ENCODE peak calls at places on chromosomes 6 and 20, in seven cellular contexts. A, Y, T, C, U, L and H are unnamed samples.

GRCh38 chr6:158765509-158766068 is 53.6 kb downstream of the EZR start:
- DNase-seq in A (no peak), U (no peak), T (no peak), Y (no peak), L (no peak), C (no peak), H (no peak)

GRCh38 chr20:51350941-51351631 is 191.4 kb downstream of the NFATC2 start:
- DNase-seq in A (no peak), T (no peak), L (no peak), U (no peak), Y (no peak), C (peak; percentile 88), H (peak; percentile 88)

GRCh38 chr20:9392892-9393857 is 121.2 kb upstream of the LAMP5 start:
- DNase-seq in A (no peak), C (peak; percentile 83), Y (no peak), L (peak; percentile 62), U (peak; percentile 66), T (peak; percentile 53), H (peak; percentile 86)

GRCh38 chr6:31060162-31060561 is 49.9 kb downstream of the MUC22 start:
- DNase-seq in C (no peak), U (no peak), A (no peak), T (no peak), L (no peak), Y (no peak), H (no peak)

GRCh38 chr6:131125431-131125830 is 9.8 kb upstream of the AKAP7 start:
- DNase-seq in A (no peak), Y (no peak), C (peak; percentile 28), L (no peak), U (no peak), T (no peak), H (no peak)

GRCh38 chr20:53408728-53409157 is 184.9 kb downstream of the ZNF217 start:
- DNase-seq in C (peak; percentile 68), L (no peak), A (no peak), Y (no peak), T (no peak), U (no peak), H (no peak)

GRCh38 chr20:47146703-47147102 is 209.8 kb downstream of the ZMYND8 start:
- DNase-seq in T (no peak), L (peak; percentile 71), U (no peak), A (no peak), Y (peak; percentile 50), C (peak; percentile 63), H (peak; percentile 100)

GRCh38 chr6:21109421-21110178 is 484.0 kb upstream of the SOX4 start:
- DNase-seq in C (peak; percentile 68), Y (peak; percentile 73), L (no peak), U (no peak), A (no peak), T (no peak), H (peak; percentile 98)

GRCh38 chr6:17589402-17590116 is 10.5 kb upstream of the FAM8A1 start:
- DNase-seq in A (no peak), Y (peak; percentile 78), C (peak; percentile 96), L (no peak), U (no peak), T (no peak), H (peak; percentile 92)

GRCh38 chr20:46218656-46219055 is 89.6 kb downstream of the CDH22 start:
- DNase-seq in A (no peak), C (no peak), L (no peak), T (no peak), Y (no peak), U (no peak), H (no peak)

GRCh38 chr20:19697415-19697814 is 60.6 kb upstream of the RIN2 start:
- DNase-seq in A (no peak), Y (no peak), U (no peak), L (no peak), C (no peak), T (no peak), H (no peak)

GRCh38 chr6:16238057-16238657 is at the start of gene GMPR:
- DNase-seq in T (peak; percentile 68), U (peak; percentile 86), C (peak; percentile 79), A (no peak), Y (no peak), L (peak; percentile 66), H (peak; percentile 83)

GRCh38 chr6:30937265-30937664 is 3.5 kb upstream of the MUCL3 start:
- DNase-seq in Y (no peak), C (no peak), T (no peak), L (no peak), A (no peak), U (no peak), H (no peak)

GRCh38 chr20:63653041-63653973 is at the start of gene STMN3:
- DNase-seq in A (peak; percentile 85), U (peak; percentile 87), T (peak; percentile 78), C (peak; percentile 92), L (peak; percentile 98), Y (peak; percentile 48), H (peak; percentile 82)

GRCh38 chr20:57670288-57671071 is 39.3 kb downstream of the PMEPA1 start:
- DNase-seq in C (no peak), A (no peak), U (no peak), L (no peak), Y (no peak), T (no peak), H (no peak)